ENCODE peak calls at places on chromosome 14, in six cellular contexts. T, W, Z, C, A and Q are unnamed samples.

GRCh38 chr14:53325176-53325806 is 172.2 kb upstream of the DDHD1 start:
- DNase-seq in T (peak; percentile 9), W (peak; percentile 29), Z (no peak), C (no peak), A (no peak), Q (no peak)

GRCh38 chr14:61608245-61609142 is 86.8 kb upstream of the HIF1A start:
- DNase-seq in T (peak; percentile 55), W (no peak), Z (no peak), C (no peak), A (no peak), Q (no peak)

GRCh38 chr14:62468946-62469345 is 576.3 kb downstream of the KCNH5 start:
- DNase-seq in T (no peak), W (no peak), Z (no peak), C (no peak), A (no peak), Q (no peak)

GRCh38 chr14:100294213-100294962 is 11.9 kb downstream of the SLC25A29 start:
- DNase-seq in T (peak; percentile 52), W (no peak), Z (peak; percentile 72), C (peak; percentile 28), A (no peak), Q (no peak)

GRCh38 chr14:34179723-34180122 is 228.8 kb upstream of the EGLN3 start:
- DNase-seq in T (no peak), W (no peak), Z (no peak), C (no peak), A (no peak), Q (no peak)

GRCh38 chr14:36647417-36647826 is 14.2 kb upstream of the PAX9 start:
- DNase-seq in T (no peak), W (no peak), Z (no peak), C (no peak), A (no peak), Q (no peak)

GRCh38 chr14:68762944-68763831 is 29.7 kb downstream of the ZFP36L1 start:
- DNase-seq in T (peak; percentile 92), W (peak; percentile 34), Z (no peak), C (peak; percentile 14), A (no peak), Q (no peak)

GRCh38 chr14:67395086-67395875 is 16.7 kb downstream of the PLEK2 start:
- DNase-seq in T (no peak), W (no peak), Z (no peak), C (no peak), A (no peak), Q (no peak)

GRCh38 chr14:36306836-36307235 is 13.6 kb downstream of the MBIP start:
- DNase-seq in T (no peak), W (no peak), Z (no peak), C (no peak), A (no peak), Q (no peak)

GRCh38 chr14:63656194-63656593 is 14.5 kb upstream of the WDR89 start:
- DNase-seq in T (no peak), W (no peak), Z (no peak), C (no peak), A (no peak), Q (no peak)

GRCh38 chr14:69226178-69226577 is 33.8 kb upstream of the GALNT16 start:
- DNase-seq in T (no peak), W (no peak), Z (no peak), C (no peak), A (no peak), Q (no peak)

GRCh38 chr14:59870277-59871165 is at the start of gene RTN1:
- DNase-seq in T (peak; percentile 53), W (peak; percentile 30), Z (peak; percentile 79), C (peak; percentile 19), A (peak; percentile 1), Q (no peak)

GRCh38 chr14:68391292-68392014 is 401.4 kb downstream of the ZFP36L1 start:
- DNase-seq in T (peak; percentile 83), W (no peak), Z (no peak), C (peak; percentile 18), A (no peak), Q (no peak)

GRCh38 chr14:31926123-31926522 is 151.0 kb upstream of the ARHGAP5 start:
- DNase-seq in T (peak; percentile 76), W (no peak), Z (no peak), C (no peak), A (no peak), Q (no peak)

GRCh38 chr14:77603654-77604270 is 12.7 kb downstream of the SPTLC2 start:
- DNase-seq in T (no peak), W (no peak), Z (no peak), C (no peak), A (no peak), Q (no peak)

GRCh38 chr14:33611405-33612183 is 339.3 kb downstream of the EGLN3 start:
- DNase-seq in T (peak; percentile 67), W (peak; percentile 12), Z (no peak), C (no peak), A (no peak), Q (no peak)

GRCh38 chr14:69263364-69263763 is 3.4 kb downstream of the GALNT16 start:
- DNase-seq in T (peak; percentile 98), W (peak; percentile 44), Z (peak; percentile 83), C (peak; percentile 84), A (no peak), Q (no peak)

GRCh38 chr14:96902004-96902403 is 104.8 kb downstream of the VRK1 start:
- DNase-seq in T (no peak), W (no peak), Z (no peak), C (no peak), A (no peak), Q (no peak)

GRCh38 chr14:77027538-77028383 is 747 bp downstream of the IRF2BPL start:
- DNase-seq in T (peak; percentile 86), W (peak; percentile 56), Z (peak; percentile 91), C (peak; percentile 76), A (peak; percentile 67), Q (no peak)

GRCh38 chr14:27730204-27730603 is 1036.4 kb upstream of the FOXG1 start:
- DNase-seq in T (no peak), W (no peak), Z (no peak), C (no peak), A (no peak), Q (no peak)

GRCh38 chr14:29865299-29865698 is 62.3 kb downstream of the PRKD1 start:
- DNase-seq in T (no peak), W (no peak), Z (no peak), C (no peak), A (no peak), Q (no peak)

GRCh38 chr14:34766060-34766459 is 51.7 kb upstream of the CFL2 start:
- DNase-seq in T (no peak), W (no peak), Z (no peak), C (no peak), A (no peak), Q (no peak)

GRCh38 chr14:67357583-67358354 is 1.8 kb downstream of the ATP6V1D start:
- DNase-seq in T (peak; percentile 74), W (no peak), Z (no peak), C (no peak), A (no peak), Q (no peak)

GRCh38 chr14:41362134-41362533 is 244.5 kb upstream of the LRFN5 start:
- DNase-seq in T (peak; percentile 1), W (no peak), Z (no peak), C (no peak), A (no peak), Q (no peak)

GRCh38 chr14:21308479-21309237 is 28.8 kb downstream of the RPGRIP1 start:
- DNase-seq in T (peak; percentile 58), W (peak; percentile 93), Z (no peak), C (peak; percentile 72), A (peak; percentile 62), Q (peak; percentile 84)

GRCh38 chr14:100417466-100417865 is 94.3 kb downstream of the SLC25A47 start:
- DNase-seq in T (peak; percentile 97), W (peak; percentile 84), Z (no peak), C (peak; percentile 43), A (no peak), Q (peak; percentile 66)

GRCh38 chr14:79706382-79706781 is 504.9 kb downstream of the DIO2 start:
- DNase-seq in T (no peak), W (no peak), Z (no peak), C (no peak), A (no peak), Q (no peak)

DNA sequence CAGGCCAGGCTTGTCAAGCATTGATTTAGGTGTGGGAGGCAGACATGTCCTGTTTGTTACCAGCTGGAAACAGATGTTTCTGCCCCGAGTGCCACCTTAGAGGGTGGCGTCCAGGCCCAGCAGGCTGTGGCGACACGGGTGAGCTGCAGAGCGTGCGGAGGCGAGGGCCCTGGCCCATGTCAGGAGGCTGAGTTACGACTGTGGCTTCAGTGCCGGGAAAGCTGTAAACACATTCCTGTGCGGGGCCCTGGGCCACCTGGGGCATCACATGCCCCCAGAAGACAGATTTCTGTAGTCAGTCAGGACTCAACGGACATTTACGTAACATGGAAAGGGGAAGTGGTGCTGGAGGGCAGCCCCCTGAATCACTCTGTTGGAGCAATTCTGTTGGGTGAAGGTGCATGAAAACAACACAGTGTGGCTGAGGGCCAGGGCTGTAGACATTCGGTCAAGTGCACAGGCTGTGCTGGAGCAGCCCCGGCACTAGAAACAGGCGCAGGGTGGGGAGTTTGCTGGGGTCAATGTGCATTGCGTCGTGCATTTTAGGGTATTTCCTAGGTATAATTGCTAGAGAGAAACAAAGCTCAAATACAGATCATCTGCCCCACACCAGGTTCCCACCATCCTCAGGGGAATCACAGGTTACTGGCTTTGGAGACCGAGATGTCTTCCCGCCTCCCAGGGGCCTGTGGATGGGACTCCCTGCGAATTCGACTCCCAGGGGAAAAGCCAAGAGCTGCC is 291.8 kb downstream of the TMEM121 start:
- DNase-seq in T (no peak), W (no peak), Z (no peak), C (no peak), A (no peak), Q (no peak)
- H3K27ac ChIP-seq in T (no peak overlapping the region), W (no peak overlapping the region), Z (no peak overlapping the region), C (no peak overlapping the region), A (no peak overlapping the region), Q (no peak overlapping the region)

DNA sequence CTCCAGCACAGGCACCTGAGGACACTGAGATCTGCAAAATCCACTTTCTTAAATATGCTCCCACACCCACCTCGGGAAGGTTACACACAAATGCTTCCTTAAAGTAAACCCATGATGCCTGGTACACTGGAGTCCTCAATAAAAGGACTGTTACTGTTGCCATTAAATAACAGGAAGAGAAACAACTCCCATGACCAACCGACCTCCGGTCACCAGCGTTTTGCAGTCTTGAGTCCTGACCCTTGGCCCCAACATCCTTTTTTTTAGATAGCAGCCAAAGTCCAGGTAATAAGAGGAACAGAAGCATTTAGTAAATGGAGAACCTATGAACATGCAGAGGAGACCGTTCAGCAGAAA is 42.4 kb downstream of the ITPK1 start:
- DNase-seq in T (no peak), W (no peak), Z (no peak), C (no peak), A (no peak), Q (no peak)
- H3K27ac ChIP-seq in T (no peak overlapping the region), W (no peak overlapping the region), Z (no peak overlapping the region), C (no peak overlapping the region), A (no peak overlapping the region), Q (no peak overlapping the region)

GRCh38 chr14:22549981-22550670 is 38.9 kb downstream of the DAD1 start:
- DNase-seq in T (no peak), W (no peak), Z (no peak), C (no peak), A (peak; percentile 63), Q (no peak)
- H3K27ac ChIP-seq in T (no peak overlapping the region), W (no peak overlapping the region), Z (no peak overlapping the region), C (no peak overlapping the region), A (peak overlapping the region; percentile 99), Q (no peak overlapping the region)

DNA sequence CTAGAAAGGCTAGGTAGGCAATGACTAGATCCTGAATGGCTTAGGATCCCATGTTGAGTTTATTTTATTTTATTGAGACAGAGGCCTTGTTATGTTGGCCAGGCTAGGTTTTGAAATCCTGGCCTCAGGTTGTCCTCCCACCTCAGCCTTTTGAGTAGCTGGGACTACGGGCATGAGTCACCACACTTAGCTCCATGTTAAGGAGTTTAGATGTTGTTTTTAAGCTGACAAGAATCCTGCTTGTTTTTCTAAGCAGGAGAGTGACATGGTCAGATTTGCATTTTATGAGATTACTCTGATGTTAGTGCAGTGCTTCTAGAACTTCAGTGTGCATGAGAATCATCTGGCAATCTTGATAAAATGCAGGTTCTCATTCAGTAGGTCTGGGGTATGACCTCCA is 14.5 kb downstream of the CCDC198 start:
- DNase-seq in T (no peak), W (no peak), Z (no peak), C (no peak), A (no peak), Q (no peak)
- H3K27ac ChIP-seq in T (no peak overlapping the region), W (no peak overlapping the region), Z (no peak overlapping the region), C (no peak overlapping the region), A (no peak overlapping the region), Q (no peak overlapping the region)